ENCODE peak calls at places on chromosomes 11 and 22, in five cellular contexts. S, K, Q, L and X are unnamed samples.

GRCh38 chr11:69518081-69518950 is 36.9 kb downstream of the LINC01488 start:
- DNase-seq in S (no peak), K (no peak), Q (no peak), L (no peak), X (peak)

GRCh38 chr11:81916459-81916858 is 817.2 kb downstream of the FAM181B start:
- DNase-seq in S (no peak), K (no peak), Q (no peak), L (no peak), X (no peak)

GRCh38 chr11:64128255-64129006 is 37.5 kb downstream of the MACROD1 start:
- DNase-seq in S (no peak), K (no peak), Q (no peak), L (no peak), X (no peak)

GRCh38 chr11:78659326-78660319 is 85.0 kb upstream of the NARS2 start:
- DNase-seq in S (no peak), K (no peak), Q (no peak), L (no peak), X (no peak)

GRCh38 chr11:61699737-61700160 is 19.6 kb downstream of the DAGLA start:
- DNase-seq in S (no peak), K (no peak), Q (no peak), L (no peak), X (no peak)

GRCh38 chr11:5696210-5696609 is 6.6 kb downstream of the TRIM22 start:
- DNase-seq in S (no peak), K (no peak), Q (no peak), L (no peak), X (peak)

GRCh38 chr22:45997077-45997774 is 20.3 kb upstream of the WNT7B start:
- DNase-seq in S (no peak), K (no peak), Q (no peak), L (peak), X (peak)

GRCh38 chr11:77547863-77548551 is 41.7 kb upstream of the AQP11 start:
- DNase-seq in S (peak), K (peak), Q (peak), L (peak), X (peak)

GRCh38 chr22:46674367-46674781 is 54.2 kb downstream of the GRAMD4 start:
- DNase-seq in S (no peak), K (no peak), Q (no peak), L (no peak), X (no peak)

GRCh38 chr11:85027346-85027745 is 599.8 kb downstream of the DLG2 start:
- DNase-seq in S (no peak), K (no peak), Q (no peak), L (no peak), X (no peak)

GRCh38 chr11:13140873-13141655 is 131.9 kb downstream of the RASSF10 start:
- DNase-seq in S (no peak), K (no peak), Q (peak), L (no peak), X (peak)

GRCh38 chr11:64444838-64445441 is 86.0 kb downstream of the RPS6KA4 start:
- DNase-seq in S (no peak), K (peak), Q (no peak), L (peak), X (peak)

GRCh38 chr11:34262601-34263081 is 95.2 kb downstream of the ABTB2 start:
- DNase-seq in S (no peak), K (peak), Q (no peak), L (no peak), X (no peak)

GRCh38 chr11:123461164-123461563 is 31.1 kb downstream of the GRAMD1B start:
- DNase-seq in S (no peak), K (peak), Q (no peak), L (no peak), X (no peak)

GRCh38 chr11:2804701-2805387 is 80.7 kb downstream of the CDKN1C start:
- DNase-seq in S (no peak), K (no peak), Q (no peak), L (no peak), X (no peak)

GRCh38 chr11:17263803-17264202 is 12.7 kb upstream of the NUCB2 start:
- DNase-seq in S (no peak), K (no peak), Q (no peak), L (no peak), X (peak)

GRCh38 chr22:49746065-49746464 is 81.6 kb downstream of the BRD1 start:
- DNase-seq in S (no peak), K (no peak), Q (no peak), L (no peak), X (no peak)

GRCh38 chr11:114482114-114482513 is 42.8 kb downstream of the REXO2 start:
- DNase-seq in S (no peak), K (no peak), Q (no peak), L (no peak), X (no peak)

GRCh38 chr11:67269401-67270255 is 3.4 kb downstream of the GRK2 start:
- DNase-seq in S (no peak), K (no peak), Q (no peak), L (no peak), X (no peak)

GRCh38 chr22:22103078-22103593 is 120.5 kb upstream of the TOP3B start:
- DNase-seq in S (no peak), K (peak), Q (no peak), L (peak), X (no peak)

GRCh38 chr11:64803163-64803845 is at the start of gene MAP4K2:
- DNase-seq in S (peak), K (peak), Q (peak), L (peak), X (peak)

GRCh38 chr11:57386178-57386945 is 4.1 kb downstream of the PRG2 start:
- DNase-seq in S (no peak), K (no peak), Q (no peak), L (no peak), X (no peak)

GRCh38 chr11:57674251-57674650 is 6.3 kb downstream of the ZDHHC5 start:
- DNase-seq in S (no peak), K (no peak), Q (no peak), L (no peak), X (no peak)

GRCh38 chr11:85918910-85919794 is 64.0 kb downstream of the CCDC83 start:
- DNase-seq in S (no peak), K (no peak), Q (peak), L (no peak), X (no peak)

GRCh38 chr11:68186061-68186460 is 27.0 kb downstream of the KMT5B start:
- DNase-seq in S (no peak), K (no peak), Q (no peak), L (no peak), X (no peak)

GRCh38 chr11:73976451-73977151 is 6.0 kb downstream of the UCP2 start:
- DNase-seq in S (no peak), K (no peak), Q (no peak), L (peak), X (no peak)
- TF ChIP-seq RFX5 in S (no peak), K (no peak), Q (no peak), L (no peak), X (no peak)

DNA sequence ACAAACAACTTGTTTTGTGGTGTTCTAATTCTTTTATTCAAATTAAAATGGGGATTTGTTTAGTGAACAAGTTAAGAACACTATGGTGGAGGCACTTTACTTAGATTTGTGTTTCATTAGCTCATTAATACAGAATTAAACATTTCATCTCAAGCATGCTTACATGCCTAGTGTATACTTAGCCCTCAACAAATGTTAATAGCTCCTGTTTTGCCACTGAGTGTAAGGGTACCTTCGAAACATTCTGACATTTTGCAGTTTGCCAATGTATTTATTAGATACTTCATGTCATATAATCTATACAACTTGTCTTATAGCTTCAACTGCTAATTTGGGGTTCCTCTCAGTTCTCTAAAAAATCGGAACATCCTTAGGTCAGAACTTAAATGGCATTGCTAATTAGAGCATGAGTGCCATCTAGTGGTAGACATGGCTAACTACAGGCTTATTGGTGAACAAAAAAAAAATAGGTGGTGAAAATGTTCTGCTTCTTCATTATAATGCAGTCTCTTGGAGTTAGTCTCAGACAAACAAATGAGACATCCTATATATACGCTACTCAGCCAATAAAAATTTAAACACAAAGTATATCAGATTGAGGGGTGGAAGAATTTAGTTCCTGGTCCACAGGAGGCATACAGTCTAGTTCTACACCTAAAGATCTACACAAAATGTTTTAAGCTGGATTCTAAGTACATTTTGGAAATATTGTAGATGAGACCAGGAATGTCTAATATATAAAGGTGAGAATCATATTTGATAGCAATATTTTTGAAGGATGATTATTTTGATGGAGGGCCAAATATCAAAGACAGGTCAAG is 4.9 kb upstream of the CNTN5 start:
- DNase-seq in S (peak), K (peak), Q (peak), L (peak), X (peak)
- TF ChIP-seq MXI1 in S (no peak), K (no peak), Q (no peak), L (no peak), X (no peak)

DNA sequence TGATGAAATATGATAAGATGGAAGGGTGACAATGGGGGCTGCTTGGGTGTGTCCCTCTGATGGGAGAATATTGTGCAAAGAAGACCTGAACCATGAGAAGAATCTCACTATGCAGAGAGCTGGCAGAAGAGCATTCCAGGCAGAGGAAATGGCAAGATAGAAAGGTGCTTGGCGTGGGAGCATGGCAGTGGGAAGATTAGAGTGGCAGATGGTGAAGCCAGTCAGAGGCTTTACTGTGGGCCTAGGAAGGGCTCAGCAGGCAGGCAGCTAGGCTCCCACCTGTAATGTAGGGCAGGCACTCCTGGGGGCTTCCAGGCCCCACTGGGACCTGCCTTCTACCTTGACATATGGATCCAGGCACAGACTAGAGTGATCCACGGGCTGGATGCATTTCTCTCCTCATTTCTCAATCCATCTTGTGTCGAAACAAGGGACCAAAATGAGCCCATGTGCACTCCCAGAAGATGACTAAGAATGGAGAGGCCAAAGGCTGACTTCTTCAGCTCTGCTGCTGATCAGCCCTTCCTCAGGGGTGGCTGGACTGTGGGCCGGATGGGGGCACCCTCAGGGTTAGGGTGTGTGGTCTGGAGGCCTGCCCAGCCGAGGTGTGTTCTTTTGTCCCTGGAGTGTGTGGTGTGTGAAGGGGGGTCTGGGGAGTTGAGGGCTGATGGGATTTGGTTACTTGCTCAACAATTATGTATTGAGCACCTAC is 88.3 kb downstream of the TSPAN18 start:
- DNase-seq in S (no peak), K (no peak), Q (no peak), L (no peak), X (peak)
- TF ChIP-seq RFX5 in S (no peak), K (no peak), Q (no peak), L (no peak), X (no peak)

GRCh38 chr11:98155696-98156095 is 865.1 kb upstream of the CNTN5 start:
- DNase-seq in S (no peak), K (no peak), Q (no peak), L (no peak), X (no peak)
- TF ChIP-seq MXI1 in S (no peak), K (no peak), Q (no peak), L (no peak), X (no peak)

GRCh38 chr11:110764485-110764884 is 52.2 kb upstream of the ARHGAP20 start:
- DNase-seq in S (no peak), K (no peak), Q (no peak), L (no peak), X (no peak)

GRCh38 chr11:110761131-110761530 is 48.9 kb upstream of the ARHGAP20 start:
- DNase-seq in S (no peak), K (no peak), Q (no peak), L (no peak), X (no peak)

GRCh38 chr11:110761994-110762393 is 49.8 kb upstream of the ARHGAP20 start:
- DNase-seq in S (no peak), K (peak), Q (no peak), L (no peak), X (no peak)

GRCh38 chr11:110762596-110762995 is 50.4 kb upstream of the ARHGAP20 start:
- DNase-seq in S (no peak), K (no peak), Q (no peak), L (no peak), X (peak)

DNA sequence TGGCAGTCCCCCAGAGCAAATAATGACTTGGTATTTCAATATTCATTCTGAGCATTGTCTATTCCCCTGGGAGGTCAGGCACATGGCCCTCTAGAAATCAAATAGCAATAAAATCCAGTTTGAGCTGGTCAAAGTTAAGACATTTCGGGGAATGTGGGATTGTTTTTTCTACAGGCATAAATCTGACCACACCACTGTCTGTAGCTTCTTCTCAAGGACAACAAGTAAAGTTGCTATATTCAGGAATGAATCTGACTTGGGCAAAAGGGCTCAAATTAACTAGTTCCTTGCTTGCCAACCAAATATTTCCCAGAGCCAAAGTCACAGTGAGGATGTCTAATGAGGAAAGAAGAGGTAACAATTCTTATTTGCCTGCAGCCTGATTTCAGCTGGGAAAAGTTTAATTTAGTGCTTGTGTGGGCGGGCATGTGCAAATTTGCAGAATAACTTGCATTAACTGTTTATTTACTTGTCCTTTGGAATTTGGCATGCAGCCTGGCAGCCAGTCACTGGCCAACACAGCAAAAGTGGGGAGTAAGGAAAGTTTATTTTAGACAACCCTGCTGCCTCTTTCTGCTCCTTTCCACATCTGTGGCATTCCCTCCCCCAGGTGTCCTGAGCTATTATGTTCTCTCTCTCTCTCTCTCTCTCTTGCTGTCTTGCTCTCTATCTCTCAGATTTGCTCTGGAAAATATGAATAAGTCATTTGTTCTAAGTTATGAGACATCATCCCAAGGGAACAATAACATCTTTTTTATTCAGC is 51.2 kb upstream of the ARHGAP20 start:
- DNase-seq in S (no peak), K (no peak), Q (peak), L (no peak), X (peak)
- TF ChIP-seq RFX5 in S (no peak), K (no peak), Q (no peak), L (no peak), X (no peak)

GRCh38 chr11:116611998-116612620 is 160.7 kb downstream of the BUD13 start:
- DNase-seq in S (no peak), K (no peak), Q (no peak), L (no peak), X (no peak)
- TF ChIP-seq MXI1 in S (no peak), K (no peak), Q (no peak), L (no peak), X (no peak)

GRCh38 chr22:43085658-43086606 is 3.3 kb downstream of the TTLL1 start:
- DNase-seq in S (peak), K (no peak), Q (no peak), L (no peak), X (no peak)
- TF ChIP-seq RFX5 in S (no peak), K (no peak), Q (no peak), L (no peak), X (no peak)

GRCh38 chr11:1289211-1289935 is 20.1 kb downstream of the TOLLIP start:
- DNase-seq in S (no peak), K (no peak), Q (no peak), L (no peak), X (no peak)
- TF ChIP-seq MXI1 in S (no peak), K (no peak), Q (no peak), L (no peak), X (no peak)